ENCODE peak calls at places on chromosomes 2 and 18, in nine cellular contexts. N is OCI-LY7, Y is upper lobe of right lung, O is neural progenitor cell, H is sigmoid colon, T is right atrium auricular region, C is mesendoderm, F is endothelial cell of umbilical vein, U is tibial artery. D is an unnamed sample.

GRCh38 chr2:71926098-71926466 is 221.6 kb downstream of the CYP26B1 start:
- DNase-seq in N (no peak), Y (peak; percentile 43), O (no peak), H (no peak), T (no peak), C (no peak), F (no peak), U (no peak), D (no peak)

GRCh38 chr2:171161425-171162289 is 964 bp upstream of the TLK1 start:
- DNase-seq in N (peak; percentile 22), Y (no peak), O (no peak), H (no peak), T (no peak), C (no peak), F (peak; percentile 31), U (no peak), D (no peak)

GRCh38 chr2:24838541-24838940 is 45.3 kb downstream of the CENPO start:
- DNase-seq in N (no peak), Y (no peak), O (no peak), H (no peak), T (no peak), C (no peak), F (no peak), U (no peak), D (no peak)

GRCh38 chr2:36452279-36452678 is 96.7 kb downstream of the CRIM1 start:
- DNase-seq in N (no peak), Y (no peak), O (no peak), H (no peak), T (no peak), C (no peak), F (no peak), U (no peak), D (peak; percentile 83)

GRCh38 chr2:6392354-6392753 is 473.4 kb downstream of the CMPK2 start:
- DNase-seq in N (no peak), Y (no peak), O (no peak), H (no peak), T (no peak), C (no peak), F (no peak), U (no peak), D (no peak)

GRCh38 chr18:8389391-8390340 is 219.6 kb upstream of the RAB12 start:
- DNase-seq in N (peak; percentile 52), Y (peak; percentile 82), O (peak; percentile 85), H (peak; percentile 76), T (no peak), C (peak; percentile 85), F (peak; percentile 78), U (peak; percentile 72), D (peak; percentile 80)

GRCh38 chr18:13565228-13565627 is 161.1 kb downstream of the FAM210A start:
- DNase-seq in N (no peak), Y (no peak), O (no peak), H (no peak), T (no peak), C (no peak), F (no peak), U (peak; percentile 70), D (no peak)

GRCh38 chr18:13222371-13223281 is 4.1 kb downstream of the LDLRAD4 start:
- DNase-seq in N (no peak), Y (peak; percentile 74), O (no peak), H (peak; percentile 95), T (peak; percentile 86), C (no peak), F (no peak), U (peak; percentile 85), D (no peak)

GRCh38 chr18:24398515-24398914 is 891 bp upstream of the OSBPL1A start:
- DNase-seq in N (no peak), Y (no peak), O (peak; percentile 50), H (no peak), T (no peak), C (peak; percentile 55), F (no peak), U (no peak), D (peak; percentile 50)

GRCh38 chr2:109355192-109355843 is 226.3 kb downstream of the SH3RF3 start:
- DNase-seq in N (no peak), Y (no peak), O (no peak), H (no peak), T (peak; percentile 13), C (no peak), F (no peak), U (no peak), D (no peak)

GRCh38 chr2:215843579-215843978 is 169.8 kb downstream of the MREG start:
- DNase-seq in N (no peak), Y (no peak), O (no peak), H (no peak), T (peak; percentile 70), C (no peak), F (peak; percentile 88), U (peak; percentile 84), D (peak; percentile 90)

GRCh38 chr2:152523091-152523490 is 188.1 kb downstream of the FMNL2 start:
- DNase-seq in N (no peak), Y (no peak), O (no peak), H (no peak), T (no peak), C (no peak), F (peak; percentile 61), U (no peak), D (peak; percentile 44)

GRCh38 chr2:211617803-211618202 is 920.8 kb downstream of the ERBB4 start:
- DNase-seq in N (no peak), Y (no peak), O (no peak), H (no peak), T (no peak), C (no peak), F (no peak), U (no peak), D (no peak)

GRCh38 chr2:11830708-11831301 is 84.4 kb downstream of the LPIN1 start:
- DNase-seq in N (no peak), Y (no peak), O (no peak), H (no peak), T (no peak), C (no peak), F (no peak), U (no peak), D (no peak)

GRCh38 chr18:74252032-74252380 is 39.8 kb downstream of the CYB5A start:
- DNase-seq in N (no peak), Y (no peak), O (no peak), H (no peak), T (no peak), C (no peak), F (no peak), U (no peak), D (no peak)

GRCh38 chr2:151408788-151409600 is 708 bp upstream of the RIF1 start:
- DNase-seq in N (no peak), Y (no peak), O (no peak), H (no peak), T (no peak), C (peak; percentile 63), F (no peak), U (no peak), D (no peak)
- H3K4me3 ChIP-seq in N (peak overlapping the region; percentile 91), Y (no peak overlapping the region), O (peak overlapping the region; percentile 99), H (peak overlapping the region; percentile 85), T (peak overlapping the region; percentile 83), C (no peak overlapping the region), F (no peak overlapping the region), U (peak overlapping the region; percentile 88), D (peak overlapping the region; percentile 98)

DNA sequence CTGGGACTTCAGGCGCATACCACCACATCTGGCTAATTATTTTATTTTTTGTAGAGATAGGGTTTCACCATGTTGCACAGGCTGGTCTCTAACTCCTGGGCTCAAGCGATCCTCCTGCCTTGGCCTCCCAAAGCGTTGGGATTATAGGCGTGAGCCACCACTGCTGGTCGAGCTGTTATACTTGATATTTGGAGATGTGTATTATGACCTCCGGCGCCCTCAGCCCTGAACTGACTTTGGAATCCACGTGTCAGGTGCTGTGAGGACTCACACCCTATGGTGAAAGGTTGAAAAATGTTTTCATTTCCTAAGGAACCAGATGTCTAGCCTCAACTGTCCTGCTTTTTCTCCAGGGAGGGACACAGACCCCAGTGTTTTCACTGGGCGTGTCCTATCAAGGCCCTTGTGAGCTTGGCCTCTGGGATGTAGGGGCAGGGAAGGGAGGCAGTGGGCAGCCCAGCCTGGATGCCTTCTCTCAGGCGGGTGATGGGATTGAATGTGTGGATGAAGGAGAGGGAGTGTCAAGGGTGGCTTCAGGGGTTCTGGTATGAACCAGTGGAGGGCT is 56.4 kb upstream of the HAAO start:
- DNase-seq in N (no peak), Y (no peak), O (no peak), H (no peak), T (no peak), C (no peak), F (no peak), U (peak; percentile 45), D (no peak)
- H3K4me1 ChIP-seq in N (no peaks in the 10 kb centered on the region), Y (peaks cover 14% of the 10 kb centered on the region), O (peaks cover 12% of the 10 kb centered on the region), H (peaks cover 32% of the 10 kb centered on the region), T (no peaks in the 10 kb centered on the region), C (peaks cover under 1% of the 10 kb centered on the region), F (no peaks in the 10 kb centered on the region), U (peaks cover 73% of the 10 kb centered on the region), D (peaks cover 41% of the 10 kb centered on the region)

DNA sequence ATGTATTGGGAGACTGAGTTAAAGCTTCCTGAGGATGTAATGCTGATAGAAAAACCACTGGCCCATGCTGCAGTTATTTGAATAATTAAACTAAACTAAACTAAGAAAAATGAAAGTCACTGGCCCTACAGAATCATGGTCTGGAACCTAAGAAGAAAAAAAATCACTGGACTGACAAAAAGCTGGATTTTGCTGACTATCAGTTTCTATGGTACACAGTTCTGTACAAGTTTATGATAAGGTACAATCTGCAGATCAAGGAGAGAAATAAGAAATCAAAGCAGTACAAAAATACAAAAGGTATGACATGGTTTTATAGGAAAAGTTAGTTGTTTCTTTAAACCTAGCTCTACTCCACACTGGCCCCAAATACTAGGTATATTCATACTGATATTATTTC is 15.6 kb downstream of the PPP4R3B start:
- DNase-seq in N (no peak), Y (no peak), O (no peak), H (no peak), T (no peak), C (no peak), F (no peak), U (no peak), D (no peak)
- H3K36me3 ChIP-seq in N (peaks cover 65% of the 10 kb centered on the region), Y (peaks cover 53% of the 10 kb centered on the region), O (no peaks in the 10 kb centered on the region), H (peaks cover 23% of the 10 kb centered on the region), T (peaks cover 28% of the 10 kb centered on the region), C (no peaks in the 10 kb centered on the region), F (peaks cover 8% of the 10 kb centered on the region), U (peaks cover 6% of the 10 kb centered on the region), D (peaks cover 30% of the 10 kb centered on the region)

GRCh38 chr2:27263287-27264252 is 723 bp upstream of the SLC30A3 start:
- DNase-seq in N (peak; percentile 47), Y (no peak), O (peak; percentile 42), H (no peak), T (no peak), C (peak; percentile 33), F (peak; percentile 31), U (no peak), D (no peak)

GRCh38 chr2:27264253-27264752 is 1.5 kb upstream of the SLC30A3 start:
- DNase-seq in N (peak; percentile 22), Y (no peak), O (peak; percentile 58), H (no peak), T (no peak), C (peak; percentile 39), F (peak; percentile 30), U (no peak), D (peak; percentile 33)

GRCh38 chr2:27261926-27262298 is 935 bp downstream of the SLC30A3 start:
- DNase-seq in N (no peak), Y (no peak), O (peak; percentile 54), H (no peak), T (no peak), C (no peak), F (no peak), U (no peak), D (no peak)

GRCh38 chr2:27261241-27261925 is 1.5 kb downstream of the SLC30A3 start:
- DNase-seq in N (no peak), Y (no peak), O (no peak), H (no peak), T (no peak), C (no peak), F (no peak), U (no peak), D (no peak)

GRCh38 chr2:27262379-27263286 is at the start of gene SLC30A3:
- DNase-seq in N (peak; percentile 87), Y (peak; percentile 86), O (peak; percentile 74), H (peak; percentile 71), T (no peak), C (no peak), F (peak; percentile 62), U (peak; percentile 70), D (peak; percentile 75)
- H3K4me3 ChIP-seq in N (peak within 1 kb of the TSS; percentile 90), Y (peak within 1 kb of the TSS; percentile 44), O (peak within 1 kb of the TSS; percentile 58), H (peak within 1 kb of the TSS; percentile 42), T (peak within 1 kb of the TSS; percentile 52), C (peak within 1 kb of the TSS; percentile 22), F (peak within 1 kb of the TSS; percentile 23), U (peak within 1 kb of the TSS; percentile 48), D (peak within 1 kb of the TSS; percentile 67)